ENCODE peak calls at places on chromosomes 3 and 15, in eight cellular contexts. B is ovary; I is AG04450; E is DND-41; Q is spleen; Z is substantia nigra; P is uterus; V is CD4-positive, CD25-positive, alpha-beta regulatory T cell. N is an unnamed sample.

GRCh38 chr15:38886315-38887163 is 321.9 kb upstream of the RASGRP1 start:
- DNase-seq in I (peak), E (no peak), Q (no peak), V (no peak), B (no peak), P (no peak), Z (no peak), N (peak)

GRCh38 chr3:73056365-73057150 is 4.9 kb upstream of the EBLN2 start:
- DNase-seq in I (no peak), Q (no peak), P (no peak), E (no peak), B (no peak), V (no peak), Z (no peak), N (no peak)

GRCh38 chr15:89051875-89052274 is 36.4 kb upstream of the ABHD2 start:
- DNase-seq in I (peak), E (no peak), V (no peak), Q (no peak), B (no peak), Z (no peak), P (no peak), N (peak)

GRCh38 chr3:14532691-14533456 is 7.3 kb downstream of the GRIP2 start:
- DNase-seq in B (peak), P (no peak), I (no peak), E (no peak), V (no peak), Q (peak), Z (no peak), N (no peak)

GRCh38 chr3:43152649-43153048 is 46.8 kb upstream of the POMGNT2 start:
- DNase-seq in I (no peak), Q (no peak), V (no peak), Z (no peak), P (no peak), E (no peak), B (no peak), N (peak)

GRCh38 chr3:9322780-9323179 is 40.1 kb upstream of the THUMPD3 start:
- DNase-seq in E (no peak), I (no peak), Z (no peak), Q (no peak), V (no peak), P (no peak), B (no peak), N (no peak)

GRCh38 chr15:51097553-51098330 is 3.0 kb upstream of the TNFAIP8L3 start:
- DNase-seq in V (no peak), B (no peak), Z (no peak), I (no peak), P (peak), Q (no peak), E (no peak), N (no peak)

GRCh38 chr3:64443553-64444331 is 218.5 kb upstream of the PRICKLE2 start:
- DNase-seq in P (no peak), E (no peak), Z (no peak), Q (no peak), B (peak), V (no peak), I (no peak), N (peak)

GRCh38 chr3:18428036-18428435 is 2.9 kb upstream of the SATB1 start:
- DNase-seq in B (no peak), V (no peak), E (no peak), Q (no peak), Z (no peak), I (no peak), P (no peak), N (no peak)

GRCh38 chr3:187706966-187707365 is 4.6 kb upstream of the RTP2 start:
- DNase-seq in B (no peak), E (no peak), V (no peak), P (no peak), I (no peak), Q (no peak), Z (peak), N (no peak)

GRCh38 chr15:88274534-88275460 is 18.3 kb upstream of the NTRK3 start:
- DNase-seq in B (peak), V (peak), E (peak), Z (peak), I (peak), Q (peak), P (peak), N (peak)

GRCh38 chr3:132569580-132569979 is 27.5 kb upstream of the ACKR4 start:
- DNase-seq in P (no peak), I (no peak), Z (no peak), V (no peak), Q (no peak), E (no peak), B (no peak), N (no peak)

GRCh38 chr3:13452490-13453335 is 27.4 kb upstream of the HDAC11 start:
- DNase-seq in B (peak), E (peak), P (no peak), Q (no peak), Z (peak), I (peak), V (peak), N (peak)

GRCh38 chr15:99073008-99073714 is 31.7 kb upstream of the SYNM start:
- DNase-seq in Q (no peak), Z (no peak), I (no peak), E (no peak), P (no peak), V (no peak), B (no peak), N (no peak)

DNA sequence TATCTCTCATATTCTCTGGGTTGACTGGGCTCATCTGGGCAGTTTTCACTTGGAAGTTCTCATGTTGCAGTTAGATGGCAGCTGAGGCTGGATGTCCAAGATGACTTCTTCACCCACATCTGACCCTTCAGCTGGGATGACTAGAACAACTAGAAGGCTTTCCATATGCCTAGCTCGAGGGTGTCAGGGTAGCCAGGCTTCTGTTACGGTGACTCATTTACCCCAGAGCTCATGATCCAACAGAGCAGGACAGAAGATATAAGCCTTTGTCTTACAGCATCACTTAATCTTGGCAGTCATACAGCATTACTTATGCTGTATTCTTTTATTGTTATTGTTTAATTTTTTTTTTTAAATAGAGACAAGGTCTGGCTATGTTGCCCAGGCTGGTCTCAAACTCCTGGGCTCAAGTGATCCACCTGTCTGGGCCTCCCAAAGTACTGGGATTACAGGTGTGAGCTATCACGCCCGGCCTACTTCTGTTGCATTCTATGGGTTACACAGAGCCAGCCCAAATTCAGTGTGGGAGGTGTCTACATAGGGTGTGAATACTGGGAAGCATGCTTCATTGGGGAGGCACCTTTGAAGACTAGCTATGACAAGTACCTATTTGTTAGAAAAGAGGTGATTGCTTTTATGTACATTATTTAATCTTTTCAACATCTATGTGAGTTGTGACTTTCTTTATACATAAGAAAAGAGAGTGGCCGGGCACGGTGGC is 10.7 kb downstream of the HMCES start:
- DNase-seq in P (no peak), E (no peak), Q (no peak), Z (no peak), I (no peak), V (no peak), B (no peak), N (no peak)
- H3K27ac ChIP-seq in P (no peak), E (no peak), Q (no peak), Z (no peak), I (no peak), V (no peak), B (no peak), N (no peak)

GRCh38 chr15:79777916-79778315 is 118.9 kb downstream of the MTHFS start:
- DNase-seq in P (no peak), B (no peak), Q (no peak), V (no peak), E (no peak), Z (no peak), I (no peak), N (no peak)

GRCh38 chr15:79778378-79778990 is 118.3 kb downstream of the MTHFS start:
- DNase-seq in P (no peak), E (no peak), Z (no peak), V (no peak), I (no peak), B (no peak), Q (no peak), N (no peak)

GRCh38 chr15:79775821-79776220 is 121.0 kb downstream of the MTHFS start:
- DNase-seq in P (no peak), B (no peak), V (no peak), E (no peak), Q (no peak), Z (no peak), I (no peak), N (no peak)

GRCh38 chr15:79779739-79780138 is 117.1 kb downstream of the MTHFS start:
- DNase-seq in B (no peak), I (no peak), P (no peak), V (no peak), Z (no peak), Q (no peak), E (no peak), N (no peak)
- H3K27ac ChIP-seq in B (no peak), I (no peak), P (no peak), V (no peak), Z (no peak), Q (no peak), E (no peak), N (no peak)

DNA sequence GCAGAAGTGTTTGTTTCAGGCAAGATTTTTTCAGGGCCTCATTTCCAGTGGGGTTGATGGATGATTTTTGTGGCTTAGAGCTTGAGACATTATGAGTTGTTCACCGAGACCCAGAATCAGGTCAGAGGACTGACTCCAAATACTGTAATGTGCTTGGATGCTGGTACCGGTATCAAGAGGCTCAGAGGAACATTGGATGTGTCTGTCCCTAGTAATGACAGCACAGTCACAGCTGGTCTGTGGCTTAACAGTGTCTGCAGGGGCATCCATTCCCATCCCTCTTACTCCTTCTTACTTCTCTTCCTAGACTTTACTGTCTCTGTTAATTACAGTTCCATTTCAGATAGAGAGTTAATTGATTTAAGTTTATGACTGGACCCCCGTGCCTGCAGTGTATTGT is 107.8 kb downstream of the PTPRG start:
- DNase-seq in E (peak), P (no peak), V (no peak), Z (no peak), I (no peak), Q (no peak), B (no peak), N (no peak)
- H3K27ac ChIP-seq in E (peak), P (no peak), V (no peak), Z (no peak), I (no peak), Q (no peak), B (no peak), N (no peak)

GRCh38 chr3:25508433-25508832 is 80.4 kb downstream of the RARB start:
- DNase-seq in E (no peak), P (no peak), V (no peak), Q (no peak), B (no peak), Z (no peak), I (no peak), N (no peak)
- H3K27ac ChIP-seq in E (no peak), P (peak), V (no peak), Q (no peak), B (no peak), Z (no peak), I (no peak), N (no peak)

DNA sequence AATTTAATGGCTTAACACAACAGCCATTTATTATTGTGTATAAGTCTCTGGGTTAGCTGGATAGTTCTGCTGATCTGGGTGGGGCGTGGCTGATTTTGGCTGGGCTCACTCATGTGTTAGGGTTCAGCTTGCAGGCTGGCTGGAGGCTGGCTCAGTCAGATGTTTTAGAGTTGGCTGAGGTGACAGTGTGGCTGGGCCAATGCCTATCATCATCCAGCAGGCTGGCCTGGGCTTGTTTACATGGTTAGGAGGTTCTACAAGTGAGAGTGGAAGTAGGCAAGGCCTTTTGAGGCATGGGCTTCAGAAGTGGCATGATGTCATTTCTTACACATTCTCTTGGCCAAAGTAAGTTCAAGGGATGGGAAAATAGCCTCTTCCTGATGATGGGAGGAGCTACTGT is 262.5 kb upstream of the CTDSPL start:
- DNase-seq in Z (no peak), E (no peak), V (no peak), P (no peak), B (no peak), I (no peak), Q (no peak), N (no peak)
- H3K27ac ChIP-seq in Z (no peak), E (no peak), V (no peak), P (no peak), B (no peak), I (no peak), Q (no peak), N (no peak)

DNA sequence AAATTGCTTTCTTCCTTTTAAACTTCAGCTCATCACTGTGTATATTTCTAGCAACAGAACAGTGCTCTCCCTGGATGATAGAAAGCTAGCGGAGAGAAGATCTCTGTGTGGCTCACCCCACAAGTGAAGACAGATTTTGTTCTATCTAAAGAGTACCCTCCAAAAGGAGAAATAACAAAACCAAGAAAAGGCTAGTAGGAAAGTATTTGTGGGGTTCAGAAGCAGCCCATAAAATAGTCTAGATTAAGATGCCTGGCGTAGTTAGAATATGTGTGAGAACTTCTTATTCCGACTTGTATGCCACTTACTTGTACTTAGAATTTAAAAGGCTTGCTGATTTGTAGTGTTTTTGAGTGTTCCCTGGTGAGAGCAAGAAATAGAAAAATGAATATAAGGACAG is 214.9 kb upstream of the IL12A start:
- DNase-seq in B (no peak), P (no peak), V (no peak), E (no peak), Q (no peak), Z (no peak), I (no peak), N (no peak)
- H3K27ac ChIP-seq in B (no peak), P (peak), V (no peak), E (no peak), Q (no peak), Z (peak), I (no peak), N (no peak)

GRCh38 chr15:41474941-41475340 is 18.7 kb upstream of the ITPKA start:
- DNase-seq in I (no peak), B (no peak), V (no peak), P (no peak), Q (no peak), Z (no peak), E (no peak), N (no peak)
- H3K27ac ChIP-seq in I (no peak), B (no peak), V (no peak), P (no peak), Q (no peak), Z (no peak), E (no peak), N (no peak)

DNA sequence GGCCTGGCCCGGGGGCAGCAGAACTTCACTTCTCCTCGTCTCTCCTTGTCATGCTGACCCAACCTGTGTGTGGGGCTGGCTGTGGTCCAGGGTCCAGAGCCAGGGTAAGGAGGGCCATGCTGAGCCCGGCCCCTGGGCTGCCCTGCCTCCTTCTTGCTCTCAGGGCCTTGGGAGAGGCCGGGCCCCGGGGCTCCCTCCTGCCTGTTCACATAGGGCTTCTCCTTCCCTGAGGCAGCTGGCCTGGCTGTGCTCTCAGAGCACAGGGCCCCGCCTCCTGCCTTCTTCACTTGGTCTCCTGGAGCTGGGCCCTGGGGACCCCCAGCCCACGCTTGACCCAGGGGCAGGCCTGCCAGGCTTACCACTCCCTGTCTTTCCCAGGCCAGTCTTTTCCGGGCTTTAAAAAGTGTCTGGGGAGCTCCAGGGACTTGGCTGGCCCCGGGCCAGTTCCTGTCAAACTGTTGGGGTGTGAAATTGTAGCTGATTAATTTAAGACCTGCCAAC is 11.8 kb downstream of the PLXNA1 start:
- DNase-seq in V (no peak), P (peak), I (no peak), E (no peak), Z (peak), B (no peak), Q (no peak), N (peak)
- H3K27ac ChIP-seq in V (no peak), P (peak), I (no peak), E (no peak), Z (no peak), B (peak), Q (no peak), N (no peak)